ENCODE peak calls at places on chromosomes 13 and 19, in nine cellular contexts. X, A, P, R, B, L, W, Z and C are unnamed samples.

GRCh38 chr13:22789027-22789593 is 391.7 kb upstream of the SGCG start:
- DNase-seq in X (no peak), Z (no peak), A (no peak), L (no peak), R (no peak), W (no peak), P (no peak), B (no peak), C (no peak)

GRCh38 chr19:49932731-49933131 is 3.4 kb upstream of the NUP62 start:
- DNase-seq in L (peak), A (no peak), R (no peak), X (no peak), Z (no peak), P (no peak), W (no peak), B (no peak), C (no peak)

GRCh38 chr13:30713133-30713532 is 22.2 kb upstream of the ALOX5AP start:
- DNase-seq in Z (no peak), L (no peak), P (no peak), W (no peak), B (peak), R (no peak), X (no peak), A (no peak), C (no peak)

GRCh38 chr13:82627183-82627582 is 1255.1 kb downstream of the SLITRK1 start:
- DNase-seq in B (no peak), P (peak), Z (peak), R (no peak), W (no peak), A (no peak), L (no peak), X (peak), C (no peak)

GRCh38 chr13:19959141-19959830 is 759 bp downstream of the ZMYM2 start:
- DNase-seq in L (peak), Z (no peak), X (peak), P (peak), R (peak), W (peak), A (peak), B (peak), C (peak)

GRCh38 chr19:19034204-19034624 is 811 bp downstream of the ARMC6 start:
- DNase-seq in X (peak), L (peak), W (peak), B (no peak), P (peak), R (no peak), Z (peak), A (peak), C (no peak)

GRCh38 chr13:43005460-43006236 is 13.6 kb upstream of the EPSTI1 start:
- DNase-seq in Z (no peak), L (no peak), B (no peak), X (no peak), W (no peak), A (no peak), P (peak), R (no peak), C (no peak)

GRCh38 chr19:13091400-13092161 is 11.1 kb downstream of the LYL1 start:
- DNase-seq in Z (no peak), R (peak), B (peak), P (peak), L (no peak), W (no peak), A (peak), X (no peak), C (peak)

GRCh38 chr19:13095934-13096890 is 6.4 kb downstream of the LYL1 start:
- DNase-seq in X (no peak), A (no peak), B (peak), Z (no peak), P (no peak), R (no peak), W (no peak), L (no peak), C (no peak)

GRCh38 chr19:16584825-16585801 is 12.9 kb upstream of the SLC35E1 start:
- DNase-seq in A (no peak), R (no peak), X (no peak), P (no peak), W (no peak), B (no peak), L (no peak), Z (no peak), C (no peak)

GRCh38 chr19:17654993-17655392 is 33.2 kb downstream of the UNC13A start:
- DNase-seq in R (no peak), W (no peak), A (no peak), Z (no peak), B (no peak), X (no peak), L (no peak), P (no peak), C (no peak)

GRCh38 chr19:44661904-44662303 is 9.4 kb upstream of the CEACAM19 start:
- DNase-seq in L (no peak), R (no peak), W (no peak), X (no peak), Z (no peak), P (peak), B (no peak), A (no peak), C (no peak)

GRCh38 chr19:36257512-36257876 is 42.6 kb downstream of the ZNF146 start:
- DNase-seq in B (peak), Z (no peak), X (no peak), L (no peak), A (peak), R (no peak), W (no peak), P (no peak), C (no peak)

GRCh38 chr13:98279473-98280175 is 102.6 kb upstream of the RNF113B start:
- DNase-seq in R (no peak), Z (no peak), B (no peak), A (peak), W (no peak), X (no peak), L (peak), P (no peak), C (no peak)

GRCh38 chr19:42540071-42540553 is 11.8 kb upstream of the CEACAM1 start:
- DNase-seq in W (no peak), R (no peak), Z (no peak), X (no peak), P (no peak), L (no peak), B (no peak), A (no peak), C (no peak)

GRCh38 chr13:111210945-111211469 is 95.9 kb downstream of the ARHGEF7 start:
- DNase-seq in B (no peak), X (no peak), P (no peak), Z (no peak), R (no peak), L (no peak), W (no peak), A (no peak), C (no peak)

GRCh38 chr19:13884726-13885591 is 8.0 kb downstream of the NANOS3 start:
- DNase-seq in A (no peak), B (no peak), W (no peak), X (no peak), P (no peak), R (no peak), L (no peak), Z (no peak), C (no peak)

GRCh38 chr19:38433268-38433733 is at the start of gene RYR1:
- DNase-seq in P (no peak), Z (no peak), B (peak), L (peak), W (peak), A (no peak), R (peak), X (no peak), C (peak)

GRCh38 chr19:42652021-42652420 is 57.3 kb upstream of the CEACAM8 start:
- DNase-seq in L (no peak), B (no peak), P (no peak), R (no peak), W (no peak), X (no peak), Z (no peak), A (no peak), C (no peak)

GRCh38 chr19:57212109-57212508 is 18.7 kb upstream of the AURKC start:
- DNase-seq in A (no peak), B (no peak), L (no peak), P (peak), Z (no peak), X (no peak), W (no peak), R (no peak), C (no peak)

GRCh38 chr13:48448285-48448962 is 35.5 kb upstream of the LPAR6 start:
- DNase-seq in P (no peak), R (no peak), B (no peak), Z (peak), A (no peak), L (no peak), W (no peak), X (no peak), C (no peak)

GRCh38 chr13:22517544-22517943 is 663.2 kb upstream of the SGCG start:
- DNase-seq in X (no peak), R (no peak), Z (peak), W (no peak), L (no peak), P (no peak), B (no peak), A (no peak), C (no peak)

GRCh38 chr19:34482380-34483250 is 1.1 kb downstream of the WTIP start:
- DNase-seq in X (no peak), Z (no peak), B (no peak), P (peak), R (no peak), L (no peak), A (no peak), W (no peak), C (no peak)

GRCh38 chr19:5880604-5881078 is 10.3 kb upstream of the FUT5 start:
- DNase-seq in W (no peak), B (peak), L (no peak), P (peak), Z (no peak), R (no peak), X (peak), A (peak), C (peak)

GRCh38 chr19:1258707-1259205 is 10.4 kb downstream of the MIDN start:
- DNase-seq in L (no peak), X (peak), R (no peak), W (no peak), Z (no peak), P (no peak), A (no peak), B (no peak), C (no peak)

GRCh38 chr19:947707-948533 is 22.1 kb downstream of the ARID3A start:
- DNase-seq in B (peak), P (no peak), W (no peak), Z (no peak), X (no peak), L (no peak), A (no peak), R (no peak), C (no peak)

GRCh38 chr13:111518161-111518791 is 197.8 kb downstream of the TEX29 start:
- DNase-seq in R (no peak), P (no peak), B (no peak), W (no peak), L (no peak), X (no peak), Z (no peak), A (no peak), C (no peak)

GRCh38 chr13:82961757-82962156 is 920.5 kb downstream of the SLITRK1 start:
- DNase-seq in P (no peak), Z (no peak), L (no peak), B (no peak), X (no peak), A (no peak), W (no peak), R (no peak), C (no peak)

GRCh38 chr19:17671906-17672305 is 16.2 kb downstream of the UNC13A start:
- DNase-seq in X (peak), L (peak), W (peak), A (no peak), R (no peak), Z (no peak), B (no peak), P (peak), C (no peak)

GRCh38 chr19:7450243-7451223 is 38.3 kb downstream of the PEX11G start:
- DNase-seq in X (no peak), W (no peak), L (no peak), R (no peak), A (no peak), B (no peak), P (peak), Z (peak), C (no peak)